ENCODE peak calls at places on chromosomes 7 and 10, in five cellular contexts. J is endothelial cell, C is MCF 10A, X is BJ, Z is glutamatergic neuron. M is an unnamed sample.
A peak's percentile ranks its signal among the peaks of the same experiment; 100 is the strongest.

GRCh38 chr10:120458432-120458831 is 1.4 kb downstream of the PLPP4 start:
- DNase-seq in J (no peak), C (no peak), X (no peak), Z (no peak), M (no peak)

GRCh38 chr10:609868-610545 is 79.5 kb downstream of the DIP2C start:
- DNase-seq in J (no peak), C (no peak), X (no peak), Z (no peak), M (no peak)

GRCh38 chr10:70512149-70512611 is 33.6 kb downstream of the PALD1 start:
- DNase-seq in J (no peak), C (no peak), X (no peak), Z (no peak), M (no peak)

GRCh38 chr10:133235265-133235664 is 2.4 kb upstream of the VENTX start:
- DNase-seq in J (no peak), C (no peak), X (no peak), Z (no peak), M (no peak)

GRCh38 chr10:35127289-35127891 is 744 bp downstream of the CREM start:
- DNase-seq in J (peak; percentile 57), C (peak; percentile 66), X (peak; percentile 20), Z (peak; percentile 58), M (peak; percentile 41)

GRCh38 chr10:1739751-1740150 is 2.4 kb upstream of the ADARB2 start:
- DNase-seq in J (no peak), C (no peak), X (no peak), Z (no peak), M (no peak)

GRCh38 chr7:67019562-67020390 is 23.1 kb downstream of the TYW1 start:
- DNase-seq in J (no peak), C (no peak), X (no peak), Z (no peak), M (no peak)

GRCh38 chr7:119918185-119918584 is 354.8 kb upstream of the KCND2 start:
- DNase-seq in J (no peak), C (no peak), X (no peak), Z (no peak), M (no peak)

GRCh38 chr7:53383131-53383530 is 347.7 kb downstream of the POM121L12 start:
- DNase-seq in J (no peak), C (peak; percentile 4), X (no peak), Z (no peak), M (no peak)

GRCh38 chr7:132933076-132933466 is 148.8 kb downstream of the CHCHD3 start:
- DNase-seq in J (no peak), C (peak; percentile 17), X (peak; percentile 32), Z (no peak), M (no peak)

GRCh38 chr7:77426521-77427051 is 10.4 kb upstream of the GSAP start:
- DNase-seq in J (no peak), C (no peak), X (peak; percentile 14), Z (no peak), M (no peak)

GRCh38 chr10:35375091-35375765 is 38.9 kb downstream of the CCNY start:
- DNase-seq in J (no peak), C (no peak), X (no peak), Z (no peak), M (no peak)

GRCh38 chr7:87154166-87154565 is 1.9 kb downstream of the DMTF1 start:
- DNase-seq in J (no peak), C (no peak), X (no peak), Z (no peak), M (no peak)

DNA sequence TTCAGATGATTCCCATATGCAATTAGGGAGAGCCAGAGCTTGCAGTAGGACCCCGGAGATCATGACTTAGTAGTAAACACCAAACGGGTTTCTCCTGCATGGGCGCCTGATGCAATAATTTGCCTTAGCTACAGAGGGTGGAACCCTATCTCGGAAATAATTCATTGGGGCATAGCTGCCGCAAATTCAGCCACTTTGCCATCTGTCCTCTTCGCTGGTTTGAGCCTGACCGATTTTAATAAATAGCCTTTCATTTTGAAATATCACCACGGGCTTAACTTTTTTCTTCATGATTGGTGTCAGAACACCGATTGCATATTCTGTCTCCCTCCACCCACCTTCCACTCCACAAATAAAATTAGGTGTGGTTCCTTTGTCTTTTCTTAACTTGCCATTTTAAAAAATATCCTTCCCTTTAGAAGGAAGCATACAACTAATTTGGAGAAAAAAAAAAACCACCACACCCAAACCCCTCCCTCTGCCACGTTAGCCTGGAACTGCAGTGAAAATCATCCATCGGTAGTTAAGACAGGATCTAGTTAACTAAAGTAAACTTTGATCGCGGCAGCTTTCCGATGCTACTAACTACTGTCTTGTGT is 1.5 kb downstream of the GARS1 start:
- DNase-seq in J (no peak), C (peak; percentile 60), X (no peak), Z (peak; percentile 19), M (no peak)
- TF ChIP-seq CTCF in J (no peak), C (no peak), X (peak; percentile 8), Z (no peak), M (no peak)

DNA sequence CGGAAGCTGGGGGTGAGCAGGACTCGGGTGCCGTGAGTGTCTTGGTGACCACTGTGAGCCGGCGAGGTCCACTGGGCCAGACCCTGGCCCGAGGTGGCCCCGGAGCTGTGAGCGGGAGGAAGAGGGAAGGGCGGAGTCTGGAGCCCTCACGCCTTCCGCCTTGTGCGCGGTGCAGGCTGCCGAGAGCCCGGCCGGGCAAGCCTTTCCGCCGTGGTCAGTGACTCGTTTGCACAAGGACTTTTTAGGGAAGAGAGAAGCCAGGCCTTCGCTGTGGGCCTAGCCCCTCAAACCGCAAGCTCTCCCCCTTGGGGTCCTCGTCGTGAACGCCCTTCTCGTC is 40.9 kb upstream of the ZNF32 start:
- DNase-seq in J (peak; percentile 51), C (no peak), X (no peak), Z (peak; percentile 56), M (no peak)
- TF ChIP-seq CTCF in J (no peak), C (no peak), X (no peak), Z (no peak), M (no peak)

GRCh38 chr7:157224627-157225026 is 85.9 kb downstream of the UBE3C start:
- DNase-seq in J (no peak), C (no peak), X (no peak), Z (no peak), M (no peak)
- TF ChIP-seq CTCF in J (no peak), C (peak; percentile 12), X (no peak), Z (no peak), M (no peak)

GRCh38 chr10:123380491-123381085 is 226.4 kb downstream of the BUB3 start:
- DNase-seq in J (no peak), C (peak; percentile 33), X (no peak), Z (no peak), M (no peak)
- TF ChIP-seq CTCF in J (no peak), C (peak; percentile 41), X (no peak), Z (no peak), M (peak; percentile 42)

DNA sequence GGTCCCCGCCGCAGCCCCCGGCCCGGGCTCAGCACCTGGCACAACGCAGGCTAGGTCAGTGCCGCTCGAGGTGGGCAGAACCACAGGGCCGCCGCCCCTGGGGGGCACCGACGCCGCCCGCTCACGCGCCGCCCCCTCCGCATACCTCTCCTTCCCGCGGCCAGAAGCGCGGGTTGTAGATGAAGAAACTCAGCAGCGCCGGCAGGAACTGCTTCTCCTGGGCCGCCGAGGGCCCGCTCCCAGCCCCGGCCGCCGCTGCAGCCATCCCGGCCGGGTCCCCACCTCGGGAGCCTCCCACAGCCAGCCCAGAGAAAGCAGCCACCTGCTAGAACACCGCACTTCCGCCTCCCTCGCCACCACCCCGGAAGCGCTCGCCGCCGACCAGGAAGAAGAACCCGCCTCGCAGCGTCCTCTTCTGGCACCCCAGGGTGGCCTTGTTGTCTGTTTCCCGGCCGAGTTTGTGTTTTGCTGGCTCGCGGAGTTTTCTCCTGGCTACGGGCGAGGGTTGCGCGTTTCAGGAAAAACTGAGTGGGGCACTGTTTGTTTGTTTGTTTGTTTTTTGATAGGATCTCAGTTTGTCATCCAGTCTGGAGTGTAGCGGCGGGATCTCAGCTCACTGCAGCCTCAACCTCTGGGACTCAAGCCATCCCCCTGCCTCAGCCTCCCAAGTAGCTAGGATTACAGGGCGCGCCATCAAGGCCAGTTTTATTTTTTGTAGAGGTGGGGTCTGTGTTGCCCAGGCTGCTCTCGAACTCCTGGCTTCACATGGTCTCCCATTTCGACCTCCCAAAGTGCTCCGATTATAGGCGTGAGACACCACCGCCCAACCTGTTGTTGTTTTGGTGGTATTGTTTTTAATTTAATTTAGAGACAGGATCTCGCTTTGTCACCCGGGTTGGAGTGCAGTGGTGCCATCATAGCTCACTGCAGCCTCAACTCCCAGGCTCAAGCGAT is 17.7 kb downstream of the OCM2 start:
- DNase-seq in J (peak; percentile 28), C (peak; percentile 79), X (peak; percentile 8), Z (peak; percentile 75), M (peak; percentile 87)
- TF ChIP-seq CTCF in J (no peak), C (no peak), X (peak; percentile 60), Z (no peak), M (peak; percentile 32)